ENCODE peak calls at places on chromosomes 1 and 21, in six cellular contexts. N is fibroblast of the aortic adventitia; G is heart right ventricle; O is left ventricle myocardium inferior; A is tibial artery; Q is CD8-positive, alpha-beta T cell. U is an unnamed sample.

GRCh38 chr1:41835488-41835887 is 83.2 kb downstream of the HIVEP3 start:
- DNase-seq in N (no peak), G (no peak), O (no peak), A (no peak), Q (no peak), U (no peak)

GRCh38 chr1:159781992-159782391 is 1.2 kb downstream of the DUSP23 start:
- DNase-seq in N (no peak), G (no peak), O (no peak), A (no peak), Q (no peak), U (no peak)

GRCh38 chr1:155009221-155009711 is 6.7 kb downstream of the ZBTB7B start:
- DNase-seq in N (no peak), G (no peak), O (no peak), A (no peak), Q (no peak), U (no peak)

GRCh38 chr1:111082421-111083192 is 57.3 kb downstream of the DRAM2 start:
- DNase-seq in N (peak; percentile 84), G (no peak), O (no peak), A (no peak), Q (no peak), U (peak; percentile 69)

GRCh38 chr1:111486431-111486830 is 12.6 kb downstream of the C1orf162 start:
- DNase-seq in N (no peak), G (no peak), O (no peak), A (no peak), Q (no peak), U (no peak)

GRCh38 chr1:100332331-100332730 is 20.0 kb upstream of the CDC14A start:
- DNase-seq in N (no peak), G (no peak), O (no peak), A (no peak), Q (no peak), U (no peak)

GRCh38 chr1:228786361-228787129 is 51.3 kb downstream of the RHOU start:
- DNase-seq in N (no peak), G (no peak), O (no peak), A (no peak), Q (no peak), U (no peak)

GRCh38 chr1:46487818-46488218 is 1.8 kb upstream of the DMBX1 start:
- DNase-seq in N (no peak), G (no peak), O (no peak), A (no peak), Q (no peak), U (peak; percentile 25)

GRCh38 chr1:23100074-23100748 is 68.4 kb downstream of the LUZP1 start:
- DNase-seq in N (peak; percentile 84), G (no peak), O (no peak), A (peak; percentile 69), Q (no peak), U (peak; percentile 96)
- H3K4me3 ChIP-seq in N (no peak overlapping the region), G (no peak overlapping the region), O (no peak overlapping the region), A (no peak overlapping the region), Q (no peak overlapping the region), U (no peak overlapping the region)

GRCh38 chr1:168794057-168794456 is 65.1 kb upstream of the DPT start:
- DNase-seq in N (no peak), G (no peak), O (no peak), A (no peak), Q (no peak), U (no peak)

GRCh38 chr1:168792142-168792541 is 63.1 kb upstream of the DPT start:
- DNase-seq in N (no peak), G (no peak), O (no peak), A (no peak), Q (no peak), U (no peak)

GRCh38 chr1:168786476-168787330 is 57.7 kb upstream of the DPT start:
- DNase-seq in N (no peak), G (no peak), O (no peak), A (no peak), Q (no peak), U (no peak)

GRCh38 chr1:168788262-168788661 is 59.3 kb upstream of the DPT start:
- DNase-seq in N (no peak), G (no peak), O (no peak), A (no peak), Q (no peak), U (no peak)

DNA sequence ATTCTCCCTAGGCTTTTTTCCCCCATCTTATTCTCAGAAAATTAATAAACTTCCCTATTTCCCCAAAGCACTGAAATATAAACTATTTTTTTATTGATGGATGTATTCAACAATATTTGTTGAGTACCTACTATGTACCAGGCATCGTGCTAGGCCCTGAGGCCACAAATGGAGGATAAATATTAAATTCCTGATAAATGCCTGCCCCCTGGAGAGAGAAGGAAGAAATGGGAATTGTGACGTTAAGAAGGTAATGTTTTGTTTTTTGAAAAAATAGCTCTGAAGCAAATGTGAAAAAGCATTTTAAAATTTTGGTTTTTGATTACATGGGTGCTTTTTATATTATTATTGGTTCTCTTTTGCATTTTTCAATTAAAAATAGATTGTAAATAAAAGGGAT is 60.5 kb upstream of the DPT start:
- DNase-seq in N (no peak), G (no peak), O (no peak), A (no peak), Q (no peak), U (no peak)
- TF ChIP-seq CTCF in N (peak; percentile 9), G (peak; percentile 17), O (peak; percentile 9), A (no peak), Q (no peak), U (no peak)

GRCh38 chr1:85461216-85461945 is 3.6 kb downstream of the DDAH1 start:
- DNase-seq in N (no peak), G (no peak), O (no peak), A (no peak), Q (no peak), U (no peak)
- H3K4me3 ChIP-seq in N (no peak overlapping the region), G (no peak overlapping the region), O (no peak overlapping the region), A (no peak overlapping the region), Q (no peak overlapping the region), U (no peak overlapping the region)

GRCh38 chr1:23798662-23799142 is 1.9 kb downstream of the GALE start:
- DNase-seq in N (no peak), G (no peak), O (no peak), A (no peak), Q (no peak), U (no peak)
- TF ChIP-seq CTCF in N (no peak), G (no peak), O (no peak), A (no peak), Q (no peak), U (no peak)

DNA sequence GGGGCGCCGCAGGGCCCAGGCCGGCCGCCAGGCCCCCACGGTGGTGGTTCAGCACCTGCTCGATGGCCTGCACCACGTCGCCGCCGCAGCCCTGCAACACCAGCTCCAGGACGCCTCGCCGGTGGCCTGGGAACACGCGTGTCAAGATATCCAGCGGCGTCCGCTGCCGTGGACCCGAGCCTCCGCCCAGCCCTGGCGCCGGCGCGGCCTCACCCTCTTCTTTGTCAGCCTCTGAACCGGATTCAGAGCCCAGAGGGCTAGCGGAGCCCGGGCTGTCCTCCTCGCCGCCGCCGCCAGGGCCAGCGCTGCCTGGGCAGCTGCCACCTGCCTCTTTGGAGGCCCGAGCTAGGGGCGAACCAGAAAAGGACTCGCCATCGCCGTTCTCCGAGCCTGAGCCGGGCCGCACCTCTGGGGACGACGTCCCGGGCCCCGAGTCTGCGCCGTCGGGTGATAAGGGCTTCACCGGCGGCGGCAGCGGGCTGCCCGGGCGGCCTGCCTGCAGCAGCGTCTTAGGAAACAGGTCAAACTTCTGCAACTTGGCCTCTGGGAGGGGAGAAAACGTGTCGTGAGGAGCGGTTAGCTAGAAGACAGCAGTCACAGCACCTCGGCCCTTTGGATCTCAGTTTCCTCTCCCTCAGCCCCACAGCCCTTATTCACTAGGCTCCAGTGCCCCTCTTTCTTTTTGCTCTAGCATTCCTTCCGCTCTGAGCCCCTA is 3.9 kb downstream of the DMRTA2 start:
- DNase-seq in N (no peak), G (no peak), O (no peak), A (no peak), Q (no peak), U (no peak)
- H3K4me3 ChIP-seq in N (no peak overlapping the region), G (no peak overlapping the region), O (peak overlapping the region; percentile 60), A (peak overlapping the region; percentile 22), Q (no peak overlapping the region), U (no peak overlapping the region)

GRCh38 chr1:185406006-185406974 is 89.2 kb upstream of the IVNS1ABP start:
- DNase-seq in N (no peak), G (no peak), O (no peak), A (no peak), Q (no peak), U (no peak)

GRCh38 chr1:185408675-185409270 is 91.7 kb upstream of the IVNS1ABP start:
- DNase-seq in N (no peak), G (no peak), O (no peak), A (no peak), Q (no peak), U (no peak)

GRCh38 chr1:185412385-185413074 is 95.5 kb upstream of the IVNS1ABP start:
- DNase-seq in N (no peak), G (no peak), O (no peak), A (no peak), Q (no peak), U (no peak)

GRCh38 chr1:185409763-185410528 is 92.9 kb upstream of the IVNS1ABP start:
- DNase-seq in N (no peak), G (no peak), O (no peak), A (no peak), Q (no peak), U (no peak)

DNA sequence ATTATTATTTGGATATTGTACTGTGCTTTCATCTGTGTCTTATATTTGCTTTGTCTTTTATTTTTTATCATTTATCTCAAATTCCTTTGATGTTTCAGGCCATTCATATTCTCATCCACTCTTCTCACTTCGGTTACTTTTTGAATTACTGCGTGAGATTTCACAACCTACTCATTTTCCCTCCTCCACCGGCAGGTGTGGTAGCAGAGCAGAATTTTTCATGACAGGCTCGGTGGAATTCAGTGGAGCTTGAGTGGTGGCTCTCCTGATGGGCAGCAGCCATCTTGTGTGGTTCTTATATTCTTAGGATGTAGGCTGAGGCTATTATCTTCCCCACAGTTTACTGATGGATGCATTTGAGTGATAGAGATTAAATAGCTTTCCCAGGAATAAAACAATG is 92.3 kb upstream of the IVNS1ABP start:
- DNase-seq in N (no peak), G (no peak), O (no peak), A (no peak), Q (no peak), U (no peak)
- TF ChIP-seq CTCF in N (no peak), G (no peak), O (no peak), A (no peak), Q (no peak), U (no peak)

GRCh38 chr21:25956993-25957714 is 213.4 kb downstream of the APP start:
- DNase-seq in N (peak; percentile 85), G (no peak), O (no peak), A (peak; percentile 53), Q (no peak), U (peak; percentile 85)

GRCh38 chr21:25963186-25963585 is 207.4 kb downstream of the APP start:
- DNase-seq in N (peak; percentile 54), G (no peak), O (no peak), A (no peak), Q (no peak), U (peak; percentile 60)

GRCh38 chr21:25961042-25961441 is 209.5 kb downstream of the APP start:
- DNase-seq in N (no peak), G (no peak), O (no peak), A (no peak), Q (no peak), U (no peak)

GRCh38 chr21:25964009-25964408 is 206.6 kb downstream of the APP start:
- DNase-seq in N (no peak), G (peak; percentile 27), O (no peak), A (no peak), Q (no peak), U (peak; percentile 56)

GRCh38 chr21:25960423-25960822 is 210.1 kb downstream of the APP start:
- DNase-seq in N (no peak), G (no peak), O (no peak), A (no peak), Q (no peak), U (no peak)
- H3K4me3 ChIP-seq in N (no peak overlapping the region), G (no peak overlapping the region), O (no peak overlapping the region), A (no peak overlapping the region), Q (no peak overlapping the region), U (no peak overlapping the region)